ENCODE peak calls at places on chromosomes 3 and 15, in four cellular contexts. M, Q, B and X are unnamed samples.

GRCh38 chr3:102536479-102536878 is 101.7 kb downstream of the ZPLD1 start:
- DNase-seq in M (peak; percentile 58), Q (no peak), B (peak; percentile 59), X (peak; percentile 19)

GRCh38 chr15:40232625-40233070 is 6.2 kb upstream of the PAK6 start:
- DNase-seq in M (peak; percentile 25), Q (no peak), B (no peak), X (no peak)

GRCh38 chr3:30180305-30181275 is 425.8 kb upstream of the TGFBR2 start:
- DNase-seq in M (no peak), Q (no peak), B (peak; percentile 81), X (no peak)

GRCh38 chr15:64464271-64465005 is 4.1 kb downstream of the ZNF609 start:
- DNase-seq in M (no peak), Q (no peak), B (no peak), X (no peak)

GRCh38 chr3:40915346-40915865 is 283.9 kb upstream of the CTNNB1 start:
- DNase-seq in M (no peak), Q (no peak), B (no peak), X (no peak)

GRCh38 chr3:191762323-191762960 is 301.5 kb downstream of the PYDC2 start:
- DNase-seq in M (peak; percentile 56), Q (no peak), B (peak; percentile 80), X (peak; percentile 4)

GRCh38 chr3:156252656-156253055 is 132.3 kb downstream of the KCNAB1 start:
- DNase-seq in M (no peak), Q (no peak), B (no peak), X (no peak)

GRCh38 chr3:158727499-158728377 is 4.5 kb downstream of the RARRES1 start:
- DNase-seq in M (peak; percentile 91), Q (no peak), B (peak; percentile 87), X (no peak)

GRCh38 chr3:178500631-178501030 is 35.6 kb upstream of the KCNMB2 start:
- DNase-seq in M (no peak), Q (no peak), B (no peak), X (no peak)

GRCh38 chr15:31609243-31609642 is 282.6 kb downstream of the KLF13 start:
- DNase-seq in M (peak; percentile 61), Q (no peak), B (peak; percentile 29), X (no peak)

GRCh38 chr3:127915115-127915936 is at the start of gene KBTBD12:
- DNase-seq in M (no peak), Q (peak; percentile 62), B (no peak), X (no peak)

GRCh38 chr3:165753560-165753959 is 83.7 kb downstream of the BCHE start:
- DNase-seq in M (peak; percentile 13), Q (no peak), B (peak; percentile 62), X (no peak)

GRCh38 chr3:14324224-14324944 is 78.0 kb upstream of the SLC6A6 start:
- DNase-seq in M (no peak), Q (no peak), B (no peak), X (no peak)

GRCh38 chr15:82858932-82859331 is 49.5 kb downstream of the WHAMM start:
- DNase-seq in M (no peak), Q (no peak), B (no peak), X (no peak)

GRCh38 chr3:64340636-64341240 is 115.5 kb upstream of the PRICKLE2 start:
- DNase-seq in M (peak; percentile 87), Q (no peak), B (peak; percentile 91), X (no peak)

GRCh38 chr3:175896655-175897054 is 1037.5 kb downstream of the NAALADL2 start:
- DNase-seq in M (no peak), Q (no peak), B (no peak), X (no peak)

GRCh38 chr15:58171476-58172061 is 33.4 kb downstream of the AQP9 start:
- DNase-seq in M (no peak), Q (no peak), B (no peak), X (no peak)

GRCh38 chr3:148971819-148972218 is 19.5 kb upstream of the GYG1 start:
- DNase-seq in M (peak; percentile 87), Q (no peak), B (peak; percentile 55), X (no peak)

GRCh38 chr3:124780767-124781485 is 50.7 kb downstream of the UMPS start:
- DNase-seq in M (peak; percentile 65), Q (peak; percentile 89), B (peak; percentile 65), X (no peak)

GRCh38 chr3:141594357-141594756 is 107.5 kb downstream of the RASA2 start:
- DNase-seq in M (no peak), Q (no peak), B (no peak), X (no peak)

GRCh38 chr15:44879066-44879465 is 77.4 kb upstream of the TERB2 start:
- DNase-seq in M (no peak), Q (no peak), B (no peak), X (no peak)

GRCh38 chr15:63037996-63038720 is 4.4 kb upstream of the TPM1 start:
- DNase-seq in M (no peak), Q (no peak), B (no peak), X (no peak)

GRCh38 chr3:148750296-148750695 is 52.6 kb downstream of the AGTR1 start:
- DNase-seq in M (no peak), Q (no peak), B (no peak), X (no peak)

GRCh38 chr3:158167737-158168469 is 58.0 kb downstream of the RSRC1 start:
- DNase-seq in M (peak; percentile 98), Q (no peak), B (peak; percentile 98), X (peak; percentile 90)

GRCh38 chr3:71208273-71209095 is 375.0 kb downstream of the FOXP1 start:
- DNase-seq in M (peak; percentile 46), Q (no peak), B (peak; percentile 42), X (no peak)

GRCh38 chr3:50620420-50620819 is 3.5 kb downstream of the MAPKAPK3 start:
- DNase-seq in M (no peak), Q (no peak), B (no peak), X (no peak)

GRCh38 chr3:104279617-104280016 is 1087.1 kb upstream of the ALCAM start:
- DNase-seq in M (peak; percentile 61), Q (no peak), B (peak; percentile 65), X (peak; percentile 0)

GRCh38 chr15:83323296-83323711 is 38.8 kb upstream of the BNC1 start:
- DNase-seq in M (peak; percentile 95), Q (no peak), B (peak; percentile 93), X (peak; percentile 97)

GRCh38 chr3:18062289-18063025 is 320.0 kb upstream of the TBC1D5 start:
- DNase-seq in M (peak; percentile 39), Q (no peak), B (peak; percentile 66), X (no peak)

GRCh38 chr15:82263350-82263749 is 732 bp downstream of the SAXO2 start:
- DNase-seq in M (no peak), Q (no peak), B (no peak), X (no peak)

GRCh38 chr15:89406218-89406716 is 71.6 kb upstream of the POLG start:
- DNase-seq in M (no peak), Q (no peak), B (no peak), X (no peak)

GRCh38 chr3:138114988-138115971 is at the start of gene DZIP1L:
- DNase-seq in M (peak; percentile 64), Q (peak; percentile 69), B (peak; percentile 73), X (no peak)

DNA sequence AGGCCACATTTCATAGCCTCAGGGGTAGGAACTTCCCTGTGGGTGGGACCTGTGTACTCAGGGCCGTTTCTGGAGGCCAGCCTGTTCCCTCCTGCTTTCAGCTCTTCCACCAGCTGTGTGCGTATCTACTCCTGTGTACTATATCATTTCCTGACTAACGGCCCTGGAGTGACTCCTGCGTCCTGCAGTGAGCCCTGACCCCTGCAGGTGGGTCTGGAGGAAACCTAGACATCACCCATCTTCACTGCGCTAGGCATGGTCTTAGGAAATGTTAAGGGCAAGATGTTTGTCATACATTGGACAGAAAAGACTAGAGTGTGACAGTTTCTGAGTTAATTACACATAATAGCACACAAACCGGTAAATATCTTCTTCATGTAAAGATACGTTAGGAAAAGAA is 297.3 kb downstream of the GABRB3 start:
- DNase-seq in M (no peak), Q (no peak), B (no peak), X (no peak)
- TF ChIP-seq CTCF in M (no peak), Q (no peak), B (no peak), X (no peak)

GRCh38 chr3:46416134-46417119 is 9.4 kb downstream of the CCRL2 start:
- DNase-seq in M (peak; percentile 40), Q (no peak), B (no peak), X (no peak)
- TF ChIP-seq CTCF in M (no peak), Q (no peak), B (no peak), X (no peak)

DNA sequence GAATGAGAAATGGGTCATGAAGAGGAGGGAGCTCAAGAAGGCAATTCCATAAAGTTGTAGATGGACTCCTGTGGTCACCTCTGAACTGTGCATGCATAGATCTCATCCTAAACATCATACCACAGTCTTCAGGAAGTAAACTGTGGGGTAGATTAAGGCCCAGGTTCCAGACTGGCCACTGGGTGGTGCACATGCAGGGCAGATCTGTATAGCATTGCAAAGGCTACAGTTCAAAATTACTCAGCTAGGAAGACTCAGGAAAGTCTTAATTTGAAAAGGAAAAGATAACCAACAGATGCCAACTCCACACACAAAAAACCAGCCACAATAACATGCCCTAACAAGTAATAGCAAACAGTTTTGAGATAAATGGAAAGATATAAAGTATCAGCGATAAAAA is 20.3 kb downstream of the KY start:
- DNase-seq in M (no peak), Q (no peak), B (peak; percentile 65), X (no peak)
- TF ChIP-seq CTCF in M (peak; percentile 34), Q (no peak), B (peak; percentile 78), X (peak; percentile 47)

GRCh38 chr15:71197620-71198019 is 82.3 kb downstream of the THSD4 start:
- DNase-seq in M (no peak), Q (no peak), B (no peak), X (no peak)
- TF ChIP-seq CTCF in M (no peak), Q (no peak), B (no peak), X (no peak)

DNA sequence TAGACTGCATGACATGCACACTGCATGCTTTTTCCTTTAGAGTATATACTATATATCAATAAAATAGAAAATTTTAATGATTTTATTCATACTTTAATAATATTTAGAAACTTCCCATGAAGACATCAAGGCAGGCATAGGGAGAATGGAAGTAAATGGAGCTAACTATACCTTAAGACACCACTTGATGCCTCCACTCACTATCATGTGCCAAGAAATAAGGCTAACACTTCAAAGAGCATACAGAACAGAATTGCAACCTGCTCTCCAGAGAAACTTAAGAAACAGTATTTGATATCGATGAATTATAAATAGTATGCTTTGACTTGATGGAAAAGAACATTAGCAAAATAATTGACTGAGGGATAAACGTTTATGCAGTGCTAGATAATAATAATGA is 192.6 kb upstream of the MBNL1 start:
- DNase-seq in M (peak; percentile 53), Q (no peak), B (peak; percentile 50), X (no peak)
- TF ChIP-seq CTCF in M (peak; percentile 20), Q (no peak), B (peak; percentile 10), X (no peak)

GRCh38 chr3:49566312-49566711 is 12.0 kb downstream of the BSN start:
- DNase-seq in M (no peak), Q (no peak), B (peak; percentile 20), X (no peak)
- TF ChIP-seq CTCF in M (peak; percentile 23), Q (peak; percentile 10), B (peak; percentile 39), X (no peak)